ENCODE peak calls at places on chromosome 13, in five cellular contexts. T is COLO829, J is A172, Y is iPS DF 6.9, F is GM04504. N is an unnamed sample.
A peak's percentile ranks its signal among the peaks of the same experiment; 100 is the strongest.

GRCh38 chr13:68908879-68909278 is 1198.7 kb upstream of the ATXN8OS start:
- DNase-seq in F (no peak), Y (no peak), T (no peak), J (no peak), N (no peak)

GRCh38 chr13:77554079-77554478 is 18.6 kb downstream of the SCEL start:
- DNase-seq in Y (no peak), F (no peak), T (no peak), J (no peak), N (no peak)

GRCh38 chr13:112954488-112955270 is 14.3 kb upstream of the MCF2L start:
- DNase-seq in J (no peak), T (no peak), Y (no peak), F (no peak), N (no peak)

GRCh38 chr13:29548722-29549446 is 46.6 kb downstream of the SLC7A1 start:
- DNase-seq in J (peak; percentile 8), F (no peak), T (no peak), Y (no peak), N (no peak)

GRCh38 chr13:57314897-57315520 is 148.0 kb downstream of the PRR20E start:
- DNase-seq in J (no peak), F (no peak), Y (no peak), T (peak; percentile 6), N (no peak)

GRCh38 chr13:73401769-73402168 is 343.0 kb downstream of the KLF5 start:
- DNase-seq in T (no peak), Y (peak; percentile 9), J (no peak), F (no peak), N (no peak)

GRCh38 chr13:66657165-66657895 is 572.8 kb downstream of the PCDH9 start:
- DNase-seq in J (peak; percentile 96), Y (no peak), F (peak; percentile 86), T (no peak), N (peak; percentile 98)

GRCh38 chr13:39970177-39970846 is 314.9 kb downstream of the COG6 start:
- DNase-seq in F (no peak), Y (no peak), J (no peak), T (no peak), N (no peak)

GRCh38 chr13:97205971-97206370 is 16.2 kb upstream of the MBNL2 start:
- DNase-seq in F (no peak), J (peak; percentile 53), T (peak; percentile 90), Y (no peak), N (no peak)

GRCh38 chr13:64332048-64332447 is 2898.1 kb downstream of the PCDH9 start:
- DNase-seq in J (peak; percentile 55), F (no peak), T (no peak), Y (no peak), N (no peak)

GRCh38 chr13:27830010-27830409 is 37.7 kb downstream of the GSX1 start:
- DNase-seq in Y (no peak), T (no peak), J (no peak), F (no peak), N (peak; percentile 53)

GRCh38 chr13:40186636-40187323 is 479.7 kb downstream of the FOXO1 start:
- DNase-seq in J (no peak), Y (no peak), F (no peak), T (no peak), N (no peak)

GRCh38 chr13:93767231-93767916 is 540.8 kb downstream of the GPC6 start:
- DNase-seq in F (no peak), J (no peak), T (no peak), Y (no peak), N (no peak)

GRCh38 chr13:110338441-110339101 is 31.5 kb downstream of the COL4A2 start:
- DNase-seq in J (no peak), Y (no peak), T (no peak), F (no peak), N (no peak)

GRCh38 chr13:112001571-112001970 is 65.4 kb upstream of the SOX1 start:
- DNase-seq in T (no peak), J (no peak), F (no peak), Y (no peak), N (no peak)

GRCh38 chr13:113060557-113061270 is 44.9 kb upstream of the F7 start:
- DNase-seq in Y (no peak), T (no peak), J (no peak), F (no peak), N (no peak)

GRCh38 chr13:27953671-27954405 is 15.3 kb downstream of the CDX2 start:
- DNase-seq in Y (no peak), J (no peak), F (peak; percentile 35), T (peak; percentile 65), N (peak; percentile 76)

GRCh38 chr13:97388385-97388784 is 45.6 kb upstream of the RAP2A start:
- DNase-seq in F (no peak), J (no peak), Y (no peak), T (no peak), N (no peak)

GRCh38 chr13:50910483-50910805 is 853 bp downstream of the RNASEH2B start:
- DNase-seq in T (peak; percentile 23), Y (no peak), F (no peak), J (peak; percentile 5), N (peak; percentile 65)